ENCODE peak calls at places on chromosome 4, in nine cellular contexts. Q is WERI-Rb-1, B is neural progenitor cell, K is AG04450, W is adipocyte, S is NT2/D1, Z is MM.1S, V is heart left ventricle, M is IMR-90. X is an unnamed sample.
A peak's percentile ranks its signal among the peaks of the same experiment; 100 is the strongest.

GRCh38 chr4:17284323-17285175 is 227.3 kb downstream of the QDPR start:
- DNase-seq in W (no peak), Z (no peak), K (no peak), Q (no peak), S (no peak), V (no peak), M (no peak), B (no peak), X (no peak)

GRCh38 chr4:176400816-176401461 is 81.2 kb downstream of the SPCS3 start:
- DNase-seq in Z (no peak), M (peak; percentile 78), S (no peak), V (no peak), Q (no peak), W (peak; percentile 54), B (no peak), K (no peak), X (peak; percentile 74)

GRCh38 chr4:188021548-188022249 is 26.1 kb downstream of the ZFP42 start:
- DNase-seq in V (no peak), Q (no peak), K (no peak), Z (no peak), B (peak; percentile 39), M (no peak), W (no peak), S (no peak), X (no peak)

GRCh38 chr4:94925764-94926347 is 168.1 kb downstream of the BMPR1B start:
- DNase-seq in Q (no peak), M (no peak), Z (no peak), S (no peak), V (no peak), K (no peak), B (no peak), W (no peak), X (no peak)

GRCh38 chr4:47213106-47213505 is 181.7 kb downstream of the GABRB1 start:
- DNase-seq in K (no peak), W (no peak), B (no peak), V (no peak), Q (no peak), M (peak; percentile 14), Z (no peak), S (no peak), X (no peak)

GRCh38 chr4:128861856-128862518 is 52.5 kb downstream of the JADE1 start:
- DNase-seq in V (peak; percentile 72), W (no peak), B (no peak), Z (no peak), M (no peak), S (no peak), Q (no peak), K (no peak), X (no peak)

GRCh38 chr4:174305961-174306360 is 22.2 kb downstream of the CEP44 start:
- DNase-seq in S (no peak), K (no peak), Z (no peak), M (no peak), V (no peak), B (no peak), Q (no peak), W (no peak), X (no peak)

GRCh38 chr4:77921701-77922100 is 59.1 kb downstream of the MRPL1 start:
- DNase-seq in Q (no peak), Z (no peak), B (no peak), V (no peak), K (peak; percentile 75), M (peak; percentile 96), S (no peak), W (peak; percentile 82), X (peak; percentile 70)

GRCh38 chr4:140038031-140038533 is 115.9 kb downstream of the MAML3 start:
- DNase-seq in M (peak; percentile 71), S (no peak), B (no peak), W (peak; percentile 35), K (no peak), V (no peak), Z (no peak), Q (no peak), X (no peak)

GRCh38 chr4:115145393-115146160 is 32.2 kb upstream of the NDST4 start:
- DNase-seq in V (no peak), W (peak; percentile 30), B (no peak), M (no peak), Z (no peak), Q (no peak), K (no peak), S (no peak), X (no peak)

GRCh38 chr4:64682481-64682880 is 273.2 kb upstream of the TECRL start:
- DNase-seq in W (no peak), Q (no peak), S (no peak), Z (no peak), V (no peak), M (no peak), K (no peak), B (no peak), X (no peak)

GRCh38 chr4:4455199-4455865 is 68.4 kb downstream of the NSG1 start:
- DNase-seq in Q (no peak), W (no peak), S (no peak), Z (peak; percentile 94), K (no peak), V (no peak), B (no peak), M (no peak), X (no peak)

GRCh38 chr4:47386146-47386545 is 77.4 kb downstream of the COMMD8 start:
- DNase-seq in V (no peak), S (no peak), M (no peak), W (no peak), Q (no peak), B (no peak), Z (no peak), K (no peak), X (no peak)

GRCh38 chr4:80264352-80264647 is 2.2 kb upstream of the FGF5 start:
- DNase-seq in B (peak; percentile 5), Q (no peak), S (no peak), V (no peak), Z (no peak), W (no peak), K (no peak), M (no peak), X (no peak)
- H3K27me3 ChIP-seq in B (peaks cover 100% of the 10 kb centered on the region), Q (peaks cover 8% of the 10 kb centered on the region), S (peaks cover 61% of the 10 kb centered on the region), V (peaks cover 38% of the 10 kb centered on the region), Z (no peaks in the 10 kb centered on the region), W (peaks cover 6% of the 10 kb centered on the region), K (no peaks in the 10 kb centered on the region), M (no peaks in the 10 kb centered on the region), X (no peaks in the 10 kb centered on the region)

GRCh38 chr4:7295201-7295916 is 103.0 kb downstream of the SORCS2 start:
- DNase-seq in W (no peak), B (no peak), K (no peak), S (no peak), V (peak; percentile 81), Q (no peak), Z (no peak), M (no peak), X (no peak)
- H3K4me3 ChIP-seq in W (no peak overlapping the region), B (no peak overlapping the region), K (no peak overlapping the region), S (no peak overlapping the region), V (peak overlapping the region; percentile 26), Q (no peak overlapping the region), Z (no peak overlapping the region), M (no peak overlapping the region), X (no peak overlapping the region)

GRCh38 chr4:8858188-8858924 is 13.3 kb downstream of the HMX1 start:
- DNase-seq in W (no peak), S (no peak), K (no peak), Z (no peak), V (peak; percentile 47), Q (no peak), M (no peak), B (peak; percentile 62), X (no peak)
- H3K27me3 ChIP-seq in W (peaks cover 74% of the 10 kb centered on the region), S (peaks cover 86% of the 10 kb centered on the region), K (peaks cover 83% of the 10 kb centered on the region), Z (peaks cover 98% of the 10 kb centered on the region), V (peaks cover 94% of the 10 kb centered on the region), Q (no peaks in the 10 kb centered on the region), M (peaks cover 74% of the 10 kb centered on the region), B (peaks cover 100% of the 10 kb centered on the region), X (peaks cover 63% of the 10 kb centered on the region)

DNA sequence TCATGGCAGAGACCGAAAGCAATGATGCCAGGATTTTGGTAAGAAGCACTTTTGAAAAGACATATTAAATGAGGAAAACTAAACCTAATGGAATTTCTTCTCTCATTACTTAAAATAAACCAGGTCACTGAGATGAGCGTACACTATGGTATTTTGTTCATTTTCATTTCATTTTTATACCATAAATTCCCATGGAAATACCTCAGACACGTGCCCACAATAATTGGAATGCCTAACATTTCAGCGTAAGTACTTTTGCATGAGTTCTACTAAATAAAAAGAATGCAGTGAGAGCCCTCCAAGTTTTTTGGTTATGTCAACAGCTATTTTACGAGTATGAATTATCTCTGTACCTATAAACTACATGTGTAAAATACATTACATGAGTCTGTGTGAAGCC is 3.2 kb downstream of the CAMK2D start:
- DNase-seq in K (no peak), M (peak; percentile 81), B (no peak), Q (no peak), S (no peak), W (peak; percentile 68), Z (no peak), V (no peak), X (peak; percentile 95)
- H3K4me3 ChIP-seq in K (peak overlapping the region; percentile 99), M (peak overlapping the region; percentile 23), B (no peak overlapping the region), Q (no peak overlapping the region), S (no peak overlapping the region), W (peak overlapping the region; percentile 90), Z (no peak overlapping the region), V (peak overlapping the region; percentile 89), X (peak overlapping the region; percentile 89)

GRCh38 chr4:82786794-82787193 is 11.8 kb downstream of the SCD5 start:
- DNase-seq in S (no peak), Z (no peak), B (peak; percentile 50), K (no peak), W (no peak), M (no peak), Q (no peak), V (no peak), X (no peak)

GRCh38 chr4:82782626-82783025 is 16.0 kb downstream of the SCD5 start:
- DNase-seq in Z (no peak), K (no peak), B (no peak), V (no peak), S (no peak), W (no peak), Q (no peak), M (no peak), X (no peak)

GRCh38 chr4:82786004-82786400 is 12.6 kb downstream of the SCD5 start:
- DNase-seq in M (no peak), Q (no peak), B (peak; percentile 47), V (no peak), K (no peak), Z (no peak), S (no peak), W (no peak), X (no peak)

GRCh38 chr4:82785248-82786003 is 13.2 kb downstream of the SCD5 start:
- DNase-seq in S (no peak), B (peak; percentile 26), W (peak; percentile 78), V (no peak), K (peak; percentile 13), M (peak; percentile 88), Q (no peak), Z (no peak), X (peak; percentile 65)

DNA sequence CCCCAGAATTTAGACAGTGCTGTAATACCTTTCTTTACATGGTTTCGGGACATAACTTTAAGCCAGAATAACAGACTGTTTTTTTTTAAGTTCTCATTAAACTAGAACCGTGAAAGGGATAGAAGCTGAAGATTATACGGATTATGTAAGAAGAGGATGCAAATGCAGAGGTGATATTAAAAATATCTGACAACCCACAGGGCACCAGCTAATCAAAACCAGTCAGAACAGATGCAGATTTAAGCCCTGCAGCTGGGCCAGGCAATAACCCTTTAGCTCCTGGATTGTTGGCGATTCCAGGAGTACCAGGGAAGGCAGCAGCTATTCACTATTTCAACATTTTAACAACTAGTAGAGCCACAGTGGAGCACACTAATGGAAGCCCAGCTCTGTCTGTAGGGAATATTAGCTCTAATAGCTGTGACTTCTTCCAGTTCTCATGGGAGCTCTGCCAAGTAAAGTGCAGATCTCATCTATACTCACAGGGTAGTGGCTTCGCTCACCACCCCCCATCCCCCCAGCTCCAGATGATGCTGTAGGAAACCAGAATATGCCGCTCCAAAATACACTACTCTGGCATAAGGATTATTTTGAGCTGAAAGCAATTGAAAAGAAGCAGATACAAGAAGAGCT is 13.9 kb downstream of the SCD5 start:
- DNase-seq in S (no peak), V (no peak), W (no peak), Q (no peak), Z (no peak), B (no peak), M (peak; percentile 67), K (no peak), X (no peak)
- H3K27me3 ChIP-seq in S (peaks cover 51% of the 10 kb centered on the region), V (no peaks in the 10 kb centered on the region), W (no peaks in the 10 kb centered on the region), Q (no peaks in the 10 kb centered on the region), Z (no peaks in the 10 kb centered on the region), B (peaks cover 77% of the 10 kb centered on the region), M (no peaks in the 10 kb centered on the region), K (no peaks in the 10 kb centered on the region), X (no peaks in the 10 kb centered on the region)

X was measured in BJ.